ENCODE peak calls at places on chromosomes 6 and 20, in seven cellular contexts. P is A549, B is hepatocyte, H is cardiac muscle cell, J is suprapubic skin, L is AG04450, C is astrocyte of the spinal cord. E is an unnamed sample.

GRCh38 chr20:57695012-57695411 is 14.8 kb downstream of the PMEPA1 start:
- DNase-seq in C (peak; percentile 53), B (no peak), L (no peak), H (no peak), J (no peak), P (no peak), E (no peak)

GRCh38 chr20:5933802-5934436 is 16.4 kb downstream of the TRMT6 start:
- DNase-seq in P (peak; percentile 41), H (peak; percentile 18), C (no peak), B (no peak), J (no peak), L (no peak), E (no peak)

GRCh38 chr20:58721951-58722371 is 29.4 kb downstream of the NPEPL1 start:
- DNase-seq in C (no peak), L (no peak), B (no peak), P (no peak), J (peak; percentile 61), H (no peak), E (peak; percentile 16)

GRCh38 chr6:384898-385297 is 6.7 kb upstream of the IRF4 start:
- DNase-seq in B (no peak), C (no peak), H (no peak), P (no peak), L (no peak), J (no peak), E (no peak)

GRCh38 chr6:54085526-54085925 is 25.7 kb upstream of the MLIP start:
- DNase-seq in B (no peak), P (no peak), H (no peak), J (no peak), C (peak; percentile 78), L (peak; percentile 70), E (no peak)

GRCh38 chr20:62929051-62929538 is 2.8 kb upstream of the DIDO1 start:
- DNase-seq in J (peak; percentile 82), C (peak; percentile 40), L (no peak), B (peak; percentile 83), P (no peak), H (peak; percentile 70), E (peak; percentile 86)

GRCh38 chr6:85240787-85241186 is 209.1 kb upstream of the NT5E start:
- DNase-seq in H (no peak), P (no peak), J (no peak), C (peak; percentile 4), L (no peak), B (no peak), E (no peak)

GRCh38 chr6:16684195-16684689 is 77.0 kb downstream of the ATXN1 start:
- DNase-seq in B (no peak), H (peak; percentile 39), P (no peak), J (no peak), C (no peak), L (no peak), E (no peak)

GRCh38 chr6:32079566-32080290 is 29.4 kb downstream of the TNXB start:
- DNase-seq in P (no peak), H (no peak), J (no peak), C (no peak), L (no peak), B (no peak), E (no peak)

GRCh38 chr20:62670156-62670555 is 27.9 kb downstream of the SLCO4A1 start:
- DNase-seq in P (no peak), B (no peak), J (no peak), C (no peak), H (no peak), L (no peak), E (no peak)

GRCh38 chr6:52516269-52516668 is 60.6 kb downstream of the TRAM2 start:
- DNase-seq in L (no peak), H (no peak), B (no peak), J (no peak), P (no peak), C (no peak), E (no peak)

GRCh38 chr20:14142964-14143627 is 147.8 kb downstream of the MACROD2 start:
- DNase-seq in H (peak; percentile 79), C (peak; percentile 46), B (peak; percentile 46), P (no peak), L (peak; percentile 24), J (no peak), E (no peak)

GRCh38 chr6:30530013-30530412 is 26.3 kb downstream of the GNL1 start:
- DNase-seq in L (no peak), J (no peak), H (no peak), P (no peak), C (no peak), B (no peak), E (no peak)

GRCh38 chr20:33489495-33490022 is 337 bp upstream of the CBFA2T2 start:
- DNase-seq in P (peak; percentile 94), C (peak; percentile 98), J (peak; percentile 100), H (peak; percentile 99), B (peak; percentile 100), L (peak; percentile 88), E (peak; percentile 100)

GRCh38 chr20:33490934-33491656 is 1.2 kb downstream of the CBFA2T2 start:
- DNase-seq in H (no peak), C (no peak), B (no peak), J (no peak), L (no peak), P (no peak), E (no peak)

GRCh38 chr20:33493076-33493766 is 3.3 kb downstream of the CBFA2T2 start:
- DNase-seq in L (no peak), J (no peak), H (no peak), B (no peak), C (no peak), P (no peak), E (no peak)

GRCh38 chr20:33488201-33488600 is 1.7 kb upstream of the CBFA2T2 start:
- DNase-seq in H (no peak), B (no peak), P (no peak), J (no peak), L (no peak), C (no peak), E (no peak)

GRCh38 chr20:33490023-33490933 is at the start of gene CBFA2T2:
- DNase-seq in J (peak; percentile 82), L (peak; percentile 18), H (peak; percentile 73), P (peak; percentile 50), C (peak; percentile 69), B (no peak), E (peak; percentile 67)
- TF ChIP-seq CTCF in J (no peak), L (no peak), H (no peak), P (no peak), C (no peak), B (no peak), E (no peak)

DNA sequence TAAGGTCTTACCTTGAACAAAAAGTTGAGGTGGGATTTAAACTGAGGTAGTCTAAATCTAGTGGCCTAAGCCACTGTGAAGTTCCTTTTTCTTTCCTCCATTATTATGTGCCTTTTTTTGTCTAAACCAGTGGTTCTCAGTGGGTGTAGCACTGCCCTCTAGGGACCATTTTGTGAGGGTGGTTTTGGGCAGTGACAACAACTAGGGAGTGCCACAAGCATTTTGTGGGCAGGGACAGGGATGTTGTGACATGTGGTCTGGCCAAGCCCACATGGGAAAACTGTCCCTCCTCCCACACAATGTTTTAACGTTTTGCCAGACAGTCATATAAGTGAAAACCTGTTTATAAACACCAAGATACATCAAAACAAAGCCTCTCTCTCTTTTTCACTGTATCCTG is 899.4 kb upstream of the FLRT3 start:
- DNase-seq in B (peak; percentile 53), P (peak; percentile 8), C (peak; percentile 23), L (no peak), H (peak; percentile 39), J (no peak), E (peak; percentile 32)
- TF ChIP-seq CTCF in B (peak; percentile 46), P (peak; percentile 35), C (peak; percentile 61), L (peak; percentile 47), H (peak; percentile 46), J (peak; percentile 8), E (peak; percentile 37)

DNA sequence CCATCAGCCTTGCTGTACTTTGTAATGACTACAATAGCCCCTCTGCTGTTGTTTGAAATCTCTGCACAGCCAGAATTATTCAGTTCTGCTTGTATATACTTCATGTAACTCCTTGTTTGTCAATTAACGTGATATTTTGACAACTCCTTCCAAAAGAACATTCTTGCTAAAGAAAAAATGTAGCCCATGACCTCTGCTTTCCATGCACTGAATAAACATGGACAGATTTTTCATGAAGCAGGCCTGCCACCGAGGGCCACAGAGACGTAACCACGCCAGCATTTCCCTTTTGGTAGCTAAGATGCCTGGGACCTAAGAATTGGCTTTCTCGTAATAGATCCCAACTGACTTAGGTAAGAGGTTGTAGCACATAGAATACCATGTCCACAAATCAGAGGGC is 135.9 kb downstream of the MYLK4 start:
- DNase-seq in B (no peak), P (no peak), C (no peak), J (no peak), H (no peak), L (no peak), E (no peak)
- TF ChIP-seq CTCF in B (no peak), P (no peak), C (no peak), J (no peak), H (no peak), L (no peak), E (no peak)

DNA sequence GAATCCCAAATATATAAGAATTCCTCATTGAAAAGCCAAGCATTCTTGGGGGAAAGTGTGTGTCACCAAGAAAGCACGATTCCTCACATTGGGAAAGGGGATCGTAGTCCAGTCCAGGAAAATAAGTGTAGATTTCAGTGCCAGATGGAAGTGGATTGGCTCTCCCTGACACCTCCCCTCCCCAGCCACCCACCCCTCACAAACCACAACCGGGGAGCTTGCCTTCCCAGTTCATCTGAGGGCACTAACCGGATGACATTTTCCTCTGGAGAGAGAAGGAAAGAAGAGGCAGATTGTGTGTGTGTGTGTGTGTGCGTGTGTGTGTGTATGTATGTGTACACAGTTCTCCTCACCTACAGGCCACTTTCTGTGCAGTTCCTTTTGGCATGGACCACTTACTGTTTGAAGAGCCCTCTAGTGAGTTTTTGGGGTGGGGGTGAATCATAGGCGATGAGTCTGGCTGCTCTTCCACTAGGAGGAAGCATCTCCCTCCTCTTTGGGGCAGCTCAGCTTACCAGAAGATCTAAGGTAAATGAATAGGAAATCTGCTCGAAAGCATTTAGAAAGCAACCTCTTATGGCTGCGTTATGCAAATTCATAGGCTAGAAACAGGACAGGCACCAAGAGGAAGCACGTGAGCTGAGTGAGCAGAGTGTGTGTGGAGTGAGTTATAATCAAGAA is 20.8 kb downstream of the DAAM2 start:
- DNase-seq in L (no peak), J (no peak), C (peak; percentile 33), H (peak; percentile 95), B (no peak), P (no peak), E (no peak)
- TF ChIP-seq CTCF in L (peak; percentile 31), J (no peak), C (peak; percentile 17), H (peak; percentile 51), B (no peak), P (no peak), E (no peak)

GRCh38 chr6:159008656-159009288 is 8.8 kb upstream of the RSPH3 start:
- DNase-seq in J (no peak), B (peak; percentile 61), P (peak; percentile 21), L (no peak), H (peak; percentile 57), C (no peak), E (no peak)
- TF ChIP-seq CTCF in J (peak; percentile 35), B (peak; percentile 57), P (peak; percentile 47), L (peak; percentile 38), H (peak; percentile 49), C (peak; percentile 22), E (peak; percentile 36)

E was measured in colonic mucosa.